ENCODE peak calls at places on chromosomes 3 and 15, in eight cellular contexts. One of them, this sample, is unnamed.

GRCh38 chr15:42955518-42955917 is 34.9 kb upstream of the TTBK2 start:
- DNase-seq in endodermal cell: no peak
- DNase-seq in right cardiac atrium: no peak
- DNase-seq in SJSA1: no peak
- DNase-seq in A673: no peak
- DNase-seq in cardiac muscle cell: peak; percentile 12
- DNase-seq in IMR-90: peak; percentile 85
- DNase-seq in aorta: no peak
- DNase-seq in this sample: no peak

GRCh38 chr15:57160823-57161560 is 215.3 kb upstream of the CGNL1 start:
- DNase-seq in aorta: no peak
- DNase-seq in IMR-90: peak; percentile 88
- DNase-seq in SJSA1: no peak
- DNase-seq in endodermal cell: no peak
- DNase-seq in A673: no peak
- DNase-seq in right cardiac atrium: no peak
- DNase-seq in cardiac muscle cell: no peak
- DNase-seq in this sample: no peak

GRCh38 chr15:95973566-95974256 is 356.8 kb upstream of the NR2F2 start:
- DNase-seq in cardiac muscle cell: no peak
- DNase-seq in endodermal cell: no peak
- DNase-seq in SJSA1: no peak
- DNase-seq in aorta: no peak
- DNase-seq in A673: no peak
- DNase-seq in right cardiac atrium: no peak
- DNase-seq in IMR-90: no peak
- DNase-seq in this sample: no peak

GRCh38 chr3:5698851-5699250 is 511.3 kb downstream of the EDEM1 start:
- DNase-seq in aorta: no peak
- DNase-seq in right cardiac atrium: no peak
- DNase-seq in endodermal cell: no peak
- DNase-seq in SJSA1: no peak
- DNase-seq in A673: no peak
- DNase-seq in cardiac muscle cell: no peak
- DNase-seq in IMR-90: no peak
- DNase-seq in this sample: no peak

GRCh38 chr3:13282986-13283876 is 136.9 kb downstream of the NUP210 start:
- DNase-seq in aorta: peak; percentile 75
- DNase-seq in IMR-90: no peak
- DNase-seq in A673: peak; percentile 19
- DNase-seq in endodermal cell: peak; percentile 91
- DNase-seq in right cardiac atrium: no peak
- DNase-seq in SJSA1: no peak
- DNase-seq in cardiac muscle cell: no peak
- DNase-seq in this sample: no peak

GRCh38 chr3:169085827-169086226 is 577.7 kb downstream of the MECOM start:
- DNase-seq in A673: no peak
- DNase-seq in cardiac muscle cell: peak; percentile 96
- DNase-seq in endodermal cell: no peak
- DNase-seq in SJSA1: peak; percentile 52
- DNase-seq in IMR-90: peak; percentile 94
- DNase-seq in aorta: no peak
- DNase-seq in right cardiac atrium: no peak
- DNase-seq in this sample: no peak

GRCh38 chr3:188229177-188229576 is 75.2 kb downstream of the LPP start:
- DNase-seq in SJSA1: no peak
- DNase-seq in cardiac muscle cell: no peak
- DNase-seq in IMR-90: no peak
- DNase-seq in endodermal cell: no peak
- DNase-seq in right cardiac atrium: no peak
- DNase-seq in A673: peak; percentile 85
- DNase-seq in aorta: no peak
- DNase-seq in this sample: no peak

GRCh38 chr3:117602054-117602644 is 892.6 kb downstream of the TUSC7 start:
- DNase-seq in endodermal cell: no peak
- DNase-seq in A673: peak; percentile 12
- DNase-seq in SJSA1: no peak
- DNase-seq in aorta: no peak
- DNase-seq in cardiac muscle cell: no peak
- DNase-seq in right cardiac atrium: no peak
- DNase-seq in IMR-90: no peak
- DNase-seq in this sample: no peak

GRCh38 chr3:8660271-8660731 is 15.7 kb upstream of the SSUH2 start:
- DNase-seq in A673: no peak
- DNase-seq in IMR-90: peak; percentile 66
- DNase-seq in right cardiac atrium: no peak
- DNase-seq in aorta: no peak
- DNase-seq in endodermal cell: peak; percentile 46
- DNase-seq in SJSA1: no peak
- DNase-seq in cardiac muscle cell: peak; percentile 75
- DNase-seq in this sample: no peak

GRCh38 chr3:185630182-185630622 is 44.1 kb downstream of the SENP2 start:
- DNase-seq in cardiac muscle cell: peak; percentile 66
- DNase-seq in IMR-90: peak; percentile 53
- DNase-seq in right cardiac atrium: peak; percentile 89
- DNase-seq in SJSA1: peak; percentile 49
- DNase-seq in endodermal cell: no peak
- DNase-seq in aorta: no peak
- DNase-seq in A673: peak; percentile 40
- DNase-seq in this sample: peak; percentile 44

GRCh38 chr3:45311327-45311726 is 77.0 kb upstream of the LARS2 start:
- DNase-seq in A673: no peak
- DNase-seq in IMR-90: no peak
- DNase-seq in aorta: no peak
- DNase-seq in cardiac muscle cell: no peak
- DNase-seq in endodermal cell: peak; percentile 59
- DNase-seq in SJSA1: no peak
- DNase-seq in right cardiac atrium: no peak
- DNase-seq in this sample: no peak

GRCh38 chr3:94305835-94306685 is 243.2 kb downstream of the NSUN3 start:
- DNase-seq in A673: no peak
- DNase-seq in aorta: no peak
- DNase-seq in endodermal cell: peak; percentile 48
- DNase-seq in cardiac muscle cell: no peak
- DNase-seq in IMR-90: no peak
- DNase-seq in SJSA1: no peak
- DNase-seq in right cardiac atrium: no peak
- DNase-seq in this sample: no peak

GRCh38 chr3:14423197-14423743 is 20.9 kb downstream of the SLC6A6 start:
- DNase-seq in aorta: no peak
- DNase-seq in A673: no peak
- DNase-seq in IMR-90: no peak
- DNase-seq in SJSA1: no peak
- DNase-seq in cardiac muscle cell: no peak
- DNase-seq in right cardiac atrium: peak; percentile 7
- DNase-seq in endodermal cell: no peak
- DNase-seq in this sample: no peak

GRCh38 chr3:153970735-153971347 is 150.3 kb upstream of the ARHGEF26 start:
- DNase-seq in endodermal cell: no peak
- DNase-seq in IMR-90: peak; percentile 34
- DNase-seq in SJSA1: no peak
- DNase-seq in cardiac muscle cell: peak; percentile 55
- DNase-seq in A673: peak; percentile 78
- DNase-seq in right cardiac atrium: no peak
- DNase-seq in aorta: no peak
- DNase-seq in this sample: no peak

GRCh38 chr3:9809615-9810356 is at the start of gene TTLL3:
- DNase-seq in endodermal cell: peak; percentile 91
- DNase-seq in SJSA1: peak; percentile 67
- DNase-seq in A673: peak; percentile 82
- DNase-seq in cardiac muscle cell: peak; percentile 70
- DNase-seq in IMR-90: peak; percentile 36
- DNase-seq in aorta: peak; percentile 94
- DNase-seq in right cardiac atrium: peak; percentile 95
- DNase-seq in this sample: peak; percentile 86

GRCh38 chr3:169659858-169660614 is 3.5 kb downstream of the MECOM start:
- DNase-seq in cardiac muscle cell: peak; percentile 13
- DNase-seq in right cardiac atrium: peak; percentile 52
- DNase-seq in SJSA1: no peak
- DNase-seq in aorta: no peak
- DNase-seq in IMR-90: no peak
- DNase-seq in A673: no peak
- DNase-seq in endodermal cell: peak; percentile 66
- DNase-seq in this sample: no peak

GRCh38 chr3:106862067-106862466 is 515.2 kb upstream of the CCDC54 start:
- DNase-seq in A673: peak; percentile 70
- DNase-seq in cardiac muscle cell: peak; percentile 73
- DNase-seq in IMR-90: peak; percentile 70
- DNase-seq in SJSA1: no peak
- DNase-seq in right cardiac atrium: no peak
- DNase-seq in aorta: no peak
- DNase-seq in endodermal cell: no peak
- DNase-seq in this sample: no peak

GRCh38 chr3:10413041-10413440 is 92.1 kb upstream of the SEC13 start:
- DNase-seq in right cardiac atrium: no peak
- DNase-seq in IMR-90: no peak
- DNase-seq in cardiac muscle cell: no peak
- DNase-seq in aorta: peak; percentile 21
- DNase-seq in A673: no peak
- DNase-seq in SJSA1: no peak
- DNase-seq in endodermal cell: no peak
- DNase-seq in this sample: no peak

GRCh38 chr3:194333212-194333980 is 17.7 kb downstream of the CPN2 start:
- DNase-seq in cardiac muscle cell: peak; percentile 89
- DNase-seq in SJSA1: peak; percentile 81
- DNase-seq in A673: peak; percentile 93
- DNase-seq in right cardiac atrium: peak; percentile 95
- DNase-seq in endodermal cell: peak; percentile 97
- DNase-seq in IMR-90: peak; percentile 80
- DNase-seq in aorta: peak; percentile 97
- DNase-seq in this sample: peak; percentile 90

GRCh38 chr3:23691343-23691895 is 114.3 kb upstream of the UBE2E1 start:
- DNase-seq in cardiac muscle cell: no peak
- DNase-seq in endodermal cell: no peak
- DNase-seq in SJSA1: no peak
- DNase-seq in A673: no peak
- DNase-seq in right cardiac atrium: no peak
- DNase-seq in IMR-90: peak; percentile 80
- DNase-seq in aorta: no peak
- DNase-seq in this sample: no peak

GRCh38 chr3:102038477-102039142 is 189.3 kb downstream of the NFKBIZ start:
- DNase-seq in right cardiac atrium: no peak
- DNase-seq in aorta: no peak
- DNase-seq in SJSA1: no peak
- DNase-seq in IMR-90: no peak
- DNase-seq in A673: peak; percentile 82
- DNase-seq in endodermal cell: no peak
- DNase-seq in cardiac muscle cell: no peak
- DNase-seq in this sample: no peak

GRCh38 chr3:20696393-20697045 is 510.5 kb upstream of the SGO1 start:
- DNase-seq in IMR-90: no peak
- DNase-seq in A673: no peak
- DNase-seq in cardiac muscle cell: no peak
- DNase-seq in SJSA1: no peak
- DNase-seq in aorta: no peak
- DNase-seq in right cardiac atrium: no peak
- DNase-seq in endodermal cell: no peak
- DNase-seq in this sample: no peak

GRCh38 chr3:20698896-20699295 is 512.9 kb upstream of the SGO1 start:
- DNase-seq in aorta: no peak
- DNase-seq in A673: no peak
- DNase-seq in endodermal cell: no peak
- DNase-seq in SJSA1: no peak
- DNase-seq in cardiac muscle cell: no peak
- DNase-seq in IMR-90: no peak
- DNase-seq in right cardiac atrium: no peak
- DNase-seq in this sample: no peak

GRCh38 chr3:20700702-20701101 is 514.7 kb upstream of the SGO1 start:
- DNase-seq in cardiac muscle cell: no peak
- DNase-seq in endodermal cell: no peak
- DNase-seq in IMR-90: no peak
- DNase-seq in right cardiac atrium: peak; percentile 22
- DNase-seq in SJSA1: no peak
- DNase-seq in A673: no peak
- DNase-seq in aorta: no peak
- DNase-seq in this sample: no peak
- H3K9me3 ChIP-seq in cardiac muscle cell: no peaks in the 10 kb centered on the region
- H3K9me3 ChIP-seq in endodermal cell: no peaks in the 10 kb centered on the region
- H3K9me3 ChIP-seq in IMR-90: no peaks in the 10 kb centered on the region
- H3K9me3 ChIP-seq in right cardiac atrium: no peaks in the 10 kb centered on the region
- H3K9me3 ChIP-seq in SJSA1: no peaks in the 10 kb centered on the region
- H3K9me3 ChIP-seq in A673: no peaks in the 10 kb centered on the region
- H3K9me3 ChIP-seq in aorta: no peaks in the 10 kb centered on the region
- H3K9me3 ChIP-seq in this sample: no peaks in the 10 kb centered on the region

GRCh38 chr3:175969456-175969855 is 1110.3 kb downstream of the NAALADL2 start:
- DNase-seq in cardiac muscle cell: no peak
- DNase-seq in aorta: no peak
- DNase-seq in SJSA1: no peak
- DNase-seq in endodermal cell: no peak
- DNase-seq in right cardiac atrium: no peak
- DNase-seq in IMR-90: no peak
- DNase-seq in A673: no peak
- DNase-seq in this sample: no peak
- H3K9me3 ChIP-seq in cardiac muscle cell: no peaks in the 10 kb centered on the region
- H3K9me3 ChIP-seq in aorta: no peaks in the 10 kb centered on the region
- H3K9me3 ChIP-seq in SJSA1: no peaks in the 10 kb centered on the region
- H3K9me3 ChIP-seq in endodermal cell: peaks cover 42% of the 10 kb centered on the region
- H3K9me3 ChIP-seq in right cardiac atrium: no peaks in the 10 kb centered on the region
- H3K9me3 ChIP-seq in IMR-90: no peaks in the 10 kb centered on the region
- H3K9me3 ChIP-seq in A673: no peaks in the 10 kb centered on the region
- H3K9me3 ChIP-seq in this sample: no peaks in the 10 kb centered on the region

DNA sequence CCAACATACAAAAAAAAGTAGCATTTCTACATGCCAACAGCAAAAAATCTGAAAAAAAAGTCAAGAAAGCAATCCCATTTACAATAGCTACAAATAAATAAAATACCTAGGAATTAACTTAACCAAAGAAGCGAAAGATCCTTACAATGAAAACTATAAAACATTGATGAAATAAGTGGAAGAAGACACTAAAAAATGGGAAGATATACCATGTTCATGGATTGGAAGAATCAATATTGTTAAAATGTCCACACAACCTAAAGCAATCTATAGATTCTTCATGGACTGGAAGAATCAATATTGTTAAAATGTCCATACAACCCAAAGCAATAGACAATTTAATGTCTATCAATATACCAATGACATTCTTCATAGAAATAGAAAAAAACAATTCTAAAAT is 21.0 kb downstream of the PEAK1 start:
- DNase-seq in endodermal cell: no peak
- DNase-seq in SJSA1: no peak
- DNase-seq in IMR-90: no peak
- DNase-seq in aorta: no peak
- DNase-seq in A673: no peak
- DNase-seq in cardiac muscle cell: no peak
- DNase-seq in right cardiac atrium: no peak
- DNase-seq in this sample: no peak
- H3K9me3 ChIP-seq in endodermal cell: peaks cover 43% of the 10 kb centered on the region
- H3K9me3 ChIP-seq in SJSA1: peaks cover 13% of the 10 kb centered on the region
- H3K9me3 ChIP-seq in IMR-90: peaks cover 8% of the 10 kb centered on the region
- H3K9me3 ChIP-seq in aorta: peaks cover 1% of the 10 kb centered on the region
- H3K9me3 ChIP-seq in A673: peaks cover 44% of the 10 kb centered on the region
- H3K9me3 ChIP-seq in cardiac muscle cell: no peaks in the 10 kb centered on the region
- H3K9me3 ChIP-seq in right cardiac atrium: no peaks in the 10 kb centered on the region
- H3K9me3 ChIP-seq in this sample: no peaks in the 10 kb centered on the region

DNA sequence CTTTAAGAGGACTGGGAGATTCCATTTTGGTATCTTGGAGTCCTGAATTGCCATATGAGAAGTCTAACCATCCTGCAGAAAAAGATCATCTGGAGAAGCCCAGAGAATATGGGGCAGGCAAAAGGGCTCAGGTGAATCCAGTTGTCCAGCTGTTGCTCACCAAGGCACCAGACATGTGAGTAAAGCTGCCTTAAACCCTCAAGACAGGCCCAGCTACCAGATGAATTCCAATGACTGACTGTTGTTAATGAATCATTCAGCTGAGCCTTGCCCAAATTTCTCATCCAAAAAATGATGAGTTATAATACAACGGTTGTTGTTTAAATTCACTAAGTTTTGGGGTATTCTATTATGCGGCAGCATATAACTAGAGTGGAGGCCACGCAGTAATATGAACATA is 22.0 kb upstream of the NANOGP8 start:
- DNase-seq in right cardiac atrium: no peak
- DNase-seq in IMR-90: peak; percentile 31
- DNase-seq in endodermal cell: no peak
- DNase-seq in A673: no peak
- DNase-seq in SJSA1: no peak
- DNase-seq in cardiac muscle cell: no peak
- DNase-seq in aorta: no peak
- DNase-seq in this sample: no peak
- H3K9me3 ChIP-seq in right cardiac atrium: no peaks in the 10 kb centered on the region
- H3K9me3 ChIP-seq in IMR-90: no peaks in the 10 kb centered on the region
- H3K9me3 ChIP-seq in endodermal cell: no peaks in the 10 kb centered on the region
- H3K9me3 ChIP-seq in A673: no peaks in the 10 kb centered on the region
- H3K9me3 ChIP-seq in SJSA1: no peaks in the 10 kb centered on the region
- H3K9me3 ChIP-seq in cardiac muscle cell: no peaks in the 10 kb centered on the region
- H3K9me3 ChIP-seq in aorta: no peaks in the 10 kb centered on the region
- H3K9me3 ChIP-seq in this sample: no peaks in the 10 kb centered on the region

This sample was measured in ovary.